ENCODE peak calls at places on chromosomes 3 and 15, in six cellular contexts. J is astrocyte of the spinal cord, B is progenitor cell of endocrine pancreas, F is PC-3, T is fibroblast of mammary gland, R is epithelial cell of proximal tubule. A is an unnamed sample.

GRCh38 chr15:34241376-34242350 is 16.8 kb downstream of the EMC4 start:
- DNase-seq in J (peak; percentile 64), B (no peak), F (peak; percentile 75), T (peak; percentile 64), R (no peak), A (peak; percentile 64)

GRCh38 chr15:59339252-59339672 is 33.4 kb downstream of the MYO1E start:
- DNase-seq in J (peak; percentile 52), B (no peak), F (no peak), T (peak; percentile 95), R (no peak), A (peak; percentile 89)

GRCh38 chr15:90701880-90702630 is 15.1 kb upstream of the BLM start:
- DNase-seq in J (no peak), B (no peak), F (no peak), T (peak; percentile 18), R (no peak), A (no peak)

GRCh38 chr3:101542952-101543351 is 18.7 kb upstream of the TRMT10C start:
- DNase-seq in J (no peak), B (no peak), F (no peak), T (no peak), R (no peak), A (no peak)

GRCh38 chr15:68106656-68107055 is 52.5 kb downstream of the PIAS1 start:
- DNase-seq in J (peak; percentile 54), B (no peak), F (no peak), T (peak; percentile 14), R (peak; percentile 31), A (no peak)

GRCh38 chr15:85044251-85044853 is 62.7 kb downstream of the PDE8A start:
- DNase-seq in J (peak; percentile 73), B (no peak), F (peak; percentile 69), T (peak; percentile 76), R (no peak), A (peak; percentile 75)

GRCh38 chr15:77550275-77551251 is 82.1 kb downstream of the LINGO1 start:
- DNase-seq in J (no peak), B (no peak), F (no peak), T (no peak), R (no peak), A (no peak)

GRCh38 chr3:121914081-121914998 is 20.1 kb downstream of the SLC15A2 start:
- DNase-seq in J (no peak), B (no peak), F (no peak), T (no peak), R (no peak), A (no peak)

GRCh38 chr3:99413504-99413903 is 224.9 kb upstream of the COL8A1 start:
- DNase-seq in J (peak; percentile 69), B (no peak), F (peak; percentile 59), T (peak; percentile 49), R (no peak), A (no peak)

GRCh38 chr15:70742928-70743327 is 20.4 kb downstream of the UACA start:
- DNase-seq in J (peak; percentile 52), B (no peak), F (no peak), T (peak; percentile 41), R (no peak), A (no peak)

GRCh38 chr15:77025066-77025435 is 30.1 kb downstream of the PSTPIP1 start:
- DNase-seq in J (no peak), B (no peak), F (no peak), T (no peak), R (no peak), A (no peak)

GRCh38 chr3:5019411-5020261 is 40.4 kb downstream of the BHLHE40 start:
- DNase-seq in J (no peak), B (no peak), F (no peak), T (peak; percentile 42), R (no peak), A (peak; percentile 34)

GRCh38 chr3:50322386-50323091 is at the start of gene HYAL2:
- DNase-seq in J (no peak), B (no peak), F (no peak), T (no peak), R (no peak), A (no peak)

GRCh38 chr15:97456541-97456940 is 504.0 kb upstream of the ARRDC4 start:
- DNase-seq in J (no peak), B (no peak), F (no peak), T (no peak), R (no peak), A (no peak)

GRCh38 chr15:69531302-69532027 is 78.8 kb downstream of the RPLP1 start:
- DNase-seq in J (no peak), B (no peak), F (no peak), T (no peak), R (no peak), A (no peak)

GRCh38 chr3:183478501-183478900 is 50.1 kb upstream of the MCF2L2 start:
- DNase-seq in J (no peak), B (no peak), F (no peak), T (no peak), R (no peak), A (no peak)

GRCh38 chr15:81922143-81922542 is 123.7 kb downstream of the MEX3B start:
- DNase-seq in J (no peak), B (no peak), F (no peak), T (no peak), R (no peak), A (no peak)

GRCh38 chr3:52373676-52374075 is 57.6 kb downstream of the DNAH1 start:
- DNase-seq in J (no peak), B (no peak), F (no peak), T (peak; percentile 39), R (no peak), A (no peak)

GRCh38 chr3:3015472-3016089 is 94.6 kb downstream of the IL5RA start:
- DNase-seq in J (peak; percentile 10), B (no peak), F (peak; percentile 52), T (peak; percentile 12), R (no peak), A (peak; percentile 53)

GRCh38 chr3:57100046-57100695 is 39.7 kb downstream of the SPATA12 start:
- DNase-seq in J (peak; percentile 78), B (peak; percentile 60), F (peak; percentile 91), T (peak; percentile 74), R (no peak), A (peak; percentile 83)

GRCh38 chr3:193974147-193974546 is 161.8 kb upstream of the HES1 start:
- DNase-seq in J (peak; percentile 93), B (no peak), F (no peak), T (peak; percentile 36), R (no peak), A (no peak)

GRCh38 chr3:139388077-139388476 is 1.4 kb downstream of the COPB2 start:
- DNase-seq in J (no peak), B (no peak), F (no peak), T (no peak), R (no peak), A (no peak)

GRCh38 chr15:79629687-79630086 is 197.6 kb downstream of the MINAR1 start:
- DNase-seq in J (peak; percentile 18), B (no peak), F (no peak), T (peak; percentile 87), R (no peak), A (no peak)

GRCh38 chr3:57983734-57984518 is 24.3 kb upstream of the FLNB start:
- DNase-seq in J (peak; percentile 82), B (no peak), F (peak; percentile 87), T (peak; percentile 96), R (no peak), A (peak; percentile 88)

GRCh38 chr3:72129384-72130094 is 344.6 kb upstream of the PROK2 start:
- DNase-seq in J (peak; percentile 10), B (no peak), F (no peak), T (no peak), R (no peak), A (no peak)

GRCh38 chr3:62261800-62262199 is 111.5 kb downstream of the FEZF2 start:
- DNase-seq in J (no peak), B (no peak), F (no peak), T (no peak), R (no peak), A (no peak)

GRCh38 chr3:62265528-62265927 is 107.8 kb downstream of the FEZF2 start:
- DNase-seq in J (no peak), B (no peak), F (no peak), T (no peak), R (no peak), A (no peak)

GRCh38 chr3:62261121-62261520 is 112.2 kb downstream of the FEZF2 start:
- DNase-seq in J (no peak), B (no peak), F (no peak), T (no peak), R (no peak), A (peak; percentile 61)

GRCh38 chr3:62266668-62267283 is 106.6 kb downstream of the FEZF2 start:
- DNase-seq in J (no peak), B (no peak), F (no peak), T (no peak), R (no peak), A (no peak)
- TF ChIP-seq CTCF in J (no peak), B (no peak), F (no peak), T (no peak), R (no peak), A (no peak)

GRCh38 chr3:103862415-103862814 is 1427.6 kb downstream of the ZPLD1 start:
- DNase-seq in J (no peak), B (no peak), F (no peak), T (no peak), R (no peak), A (no peak)
- TF ChIP-seq CTCF in J (no peak), B (no peak), F (no peak), T (no peak), R (no peak), A (no peak)

DNA sequence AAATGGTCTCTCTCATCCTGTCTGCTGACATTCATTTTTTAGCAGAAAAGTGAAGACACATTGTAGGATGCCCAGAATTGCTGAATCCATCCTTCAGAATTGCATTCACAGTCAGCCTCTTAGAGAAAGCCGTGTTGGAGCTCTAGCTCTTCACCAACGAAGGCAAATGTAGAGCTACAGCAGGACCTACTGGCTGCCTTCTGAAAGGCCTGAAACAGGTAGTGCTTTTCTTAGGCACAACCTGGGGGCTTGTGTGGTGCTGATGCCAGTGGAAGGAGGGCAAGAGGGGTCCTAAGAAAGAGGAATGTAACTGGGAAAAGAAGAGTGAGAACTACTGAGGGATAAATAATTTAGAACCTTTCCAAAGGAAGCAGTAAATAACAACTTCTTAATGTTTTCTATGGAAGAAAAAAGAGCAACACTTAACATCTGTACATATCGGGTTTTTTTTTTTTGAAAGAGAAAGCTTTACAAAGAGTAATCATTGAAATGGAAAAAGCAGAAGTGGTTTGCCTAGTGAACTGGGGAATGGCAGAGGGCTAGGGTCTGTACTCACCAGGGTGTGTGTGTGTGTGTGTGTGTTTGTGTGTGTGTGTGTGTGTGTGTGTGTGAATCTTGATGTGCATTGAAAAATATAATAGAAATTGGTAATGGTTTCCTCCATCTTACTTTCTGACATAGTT is 297.8 kb downstream of the SATB1 start:
- DNase-seq in J (no peak), B (no peak), F (no peak), T (no peak), R (no peak), A (no peak)
- TF ChIP-seq CTCF in J (no peak), B (no peak), F (no peak), T (no peak), R (no peak), A (no peak)

GRCh38 chr15:72230197-72231065 is 559 bp downstream of the PKM start:
- DNase-seq in J (peak; percentile 94), B (peak; percentile 78), F (peak; percentile 72), T (peak; percentile 84), R (no peak), A (peak; percentile 89)

GRCh38 chr15:72231847-72232461 is 964 bp upstream of the PKM start:
- DNase-seq in J (peak; percentile 85), B (no peak), F (peak; percentile 79), T (peak; percentile 83), R (no peak), A (peak; percentile 80)

GRCh38 chr15:72229947-72230196 is 1.1 kb downstream of the PKM start:
- DNase-seq in J (no peak), B (no peak), F (no peak), T (no peak), R (no peak), A (no peak)

GRCh38 chr15:72229076-72229946 is 1.7 kb downstream of the PKM start:
- DNase-seq in J (no peak), B (no peak), F (no peak), T (peak; percentile 92), R (no peak), A (peak; percentile 35)

GRCh38 chr15:72231066-72231846 is at the start of gene PKM:
- DNase-seq in J (peak; percentile 99), B (peak; percentile 98), F (peak; percentile 97), T (peak; percentile 97), R (peak; percentile 74), A (peak; percentile 98)
- TF ChIP-seq CTCF in J (no peak), B (no peak), F (no peak), T (no peak), R (no peak), A (no peak)